ENCODE peak calls at places on chromosome 10, in six cellular contexts. One of them, this sample, is unnamed.

GRCh38 chr10:110408203-110408871 is 89.4 kb upstream of the DUSP5 start:
- DNase-seq in BJ: no peak
- DNase-seq in neural progenitor cell: no peak
- DNase-seq in cardiac fibroblast: peak
- DNase-seq in fibroblast of lung: no peak
- DNase-seq in body of pancreas: no peak
- DNase-seq in this sample: no peak

GRCh38 chr10:91432175-91432574 is 22.0 kb downstream of the HECTD2 start:
- DNase-seq in BJ: no peak
- DNase-seq in neural progenitor cell: no peak
- DNase-seq in cardiac fibroblast: no peak
- DNase-seq in fibroblast of lung: no peak
- DNase-seq in body of pancreas: no peak
- DNase-seq in this sample: no peak

GRCh38 chr10:49053053-49053997 is 62.0 kb downstream of the VSTM4 start:
- DNase-seq in BJ: no peak
- DNase-seq in neural progenitor cell: no peak
- DNase-seq in cardiac fibroblast: no peak
- DNase-seq in fibroblast of lung: no peak
- DNase-seq in body of pancreas: peak
- DNase-seq in this sample: no peak

GRCh38 chr10:122362621-122363020 is 11.9 kb upstream of the PLEKHA1 start:
- DNase-seq in BJ: no peak
- DNase-seq in neural progenitor cell: no peak
- DNase-seq in cardiac fibroblast: no peak
- DNase-seq in fibroblast of lung: no peak
- DNase-seq in body of pancreas: no peak
- DNase-seq in this sample: no peak

GRCh38 chr10:123808873-123809272 is 82.7 kb downstream of the CPXM2 start:
- DNase-seq in BJ: peak
- DNase-seq in neural progenitor cell: no peak
- DNase-seq in cardiac fibroblast: peak
- DNase-seq in fibroblast of lung: no peak
- DNase-seq in body of pancreas: no peak
- DNase-seq in this sample: no peak

GRCh38 chr10:76160758-76161555 is 729.5 kb downstream of the LRMDA start:
- DNase-seq in BJ: no peak
- DNase-seq in neural progenitor cell: no peak
- DNase-seq in cardiac fibroblast: no peak
- DNase-seq in fibroblast of lung: no peak
- DNase-seq in body of pancreas: no peak
- DNase-seq in this sample: no peak

GRCh38 chr10:23442936-23443335 is 4.1 kb downstream of the OTUD1 start:
- DNase-seq in BJ: no peak
- DNase-seq in neural progenitor cell: no peak
- DNase-seq in cardiac fibroblast: peak
- DNase-seq in fibroblast of lung: peak
- DNase-seq in body of pancreas: no peak
- DNase-seq in this sample: peak

GRCh38 chr10:8543361-8544056 is 489.0 kb downstream of the GATA3 start:
- DNase-seq in BJ: no peak
- DNase-seq in neural progenitor cell: no peak
- DNase-seq in cardiac fibroblast: no peak
- DNase-seq in fibroblast of lung: no peak
- DNase-seq in body of pancreas: no peak
- DNase-seq in this sample: no peak

GRCh38 chr10:12697741-12698140 is 303.8 kb downstream of the CCDC3 start:
- DNase-seq in BJ: no peak
- DNase-seq in neural progenitor cell: no peak
- DNase-seq in cardiac fibroblast: peak
- DNase-seq in fibroblast of lung: no peak
- DNase-seq in body of pancreas: peak
- DNase-seq in this sample: no peak

GRCh38 chr10:95447733-95448132 is 113.4 kb downstream of the SORBS1 start:
- DNase-seq in BJ: no peak
- DNase-seq in neural progenitor cell: no peak
- DNase-seq in cardiac fibroblast: peak
- DNase-seq in fibroblast of lung: peak
- DNase-seq in body of pancreas: no peak
- DNase-seq in this sample: no peak

GRCh38 chr10:15262036-15262713 is 93.7 kb upstream of the NMT2 start:
- DNase-seq in BJ: no peak
- DNase-seq in neural progenitor cell: no peak
- DNase-seq in cardiac fibroblast: peak
- DNase-seq in fibroblast of lung: peak
- DNase-seq in body of pancreas: peak
- DNase-seq in this sample: peak

GRCh38 chr10:95214793-95215192 is 20.8 kb downstream of the ACSM6 start:
- DNase-seq in BJ: no peak
- DNase-seq in neural progenitor cell: no peak
- DNase-seq in cardiac fibroblast: no peak
- DNase-seq in fibroblast of lung: no peak
- DNase-seq in body of pancreas: no peak
- DNase-seq in this sample: no peak

GRCh38 chr10:4453276-4453675 is 372.7 kb upstream of the AKR1E2 start:
- DNase-seq in BJ: no peak
- DNase-seq in neural progenitor cell: no peak
- DNase-seq in cardiac fibroblast: no peak
- DNase-seq in fibroblast of lung: no peak
- DNase-seq in body of pancreas: no peak
- DNase-seq in this sample: no peak

GRCh38 chr10:101367569-101368453 is 13.8 kb downstream of the BTRC start:
- DNase-seq in BJ: no peak
- DNase-seq in neural progenitor cell: no peak
- DNase-seq in cardiac fibroblast: peak
- DNase-seq in fibroblast of lung: peak
- DNase-seq in body of pancreas: no peak
- DNase-seq in this sample: peak

GRCh38 chr10:112441520-112441919 is 5.2 kb downstream of the ZDHHC6 start:
- DNase-seq in BJ: no peak
- DNase-seq in neural progenitor cell: no peak
- DNase-seq in cardiac fibroblast: no peak
- DNase-seq in fibroblast of lung: no peak
- DNase-seq in body of pancreas: no peak
- DNase-seq in this sample: no peak

GRCh38 chr10:132536241-132536963 is 1.2 kb upstream of the INPP5A start:
- DNase-seq in BJ: no peak
- DNase-seq in neural progenitor cell: peak
- DNase-seq in cardiac fibroblast: no peak
- DNase-seq in fibroblast of lung: no peak
- DNase-seq in body of pancreas: peak
- DNase-seq in this sample: no peak

GRCh38 chr10:125232841-125233240 is 72.5 kb upstream of the CTBP2 start:
- DNase-seq in BJ: no peak
- DNase-seq in neural progenitor cell: no peak
- DNase-seq in cardiac fibroblast: no peak
- DNase-seq in fibroblast of lung: no peak
- DNase-seq in body of pancreas: no peak
- DNase-seq in this sample: no peak

GRCh38 chr10:125227546-125227945 is 67.2 kb upstream of the CTBP2 start:
- DNase-seq in BJ: no peak
- DNase-seq in neural progenitor cell: no peak
- DNase-seq in cardiac fibroblast: no peak
- DNase-seq in fibroblast of lung: no peak
- DNase-seq in body of pancreas: no peak
- DNase-seq in this sample: no peak

GRCh38 chr10:125231813-125232475 is 71.6 kb upstream of the CTBP2 start:
- DNase-seq in BJ: no peak
- DNase-seq in neural progenitor cell: no peak
- DNase-seq in cardiac fibroblast: no peak
- DNase-seq in fibroblast of lung: no peak
- DNase-seq in body of pancreas: no peak
- DNase-seq in this sample: no peak

GRCh38 chr10:125230251-125230650 is 69.9 kb upstream of the CTBP2 start:
- DNase-seq in BJ: no peak
- DNase-seq in neural progenitor cell: no peak
- DNase-seq in cardiac fibroblast: no peak
- DNase-seq in fibroblast of lung: peak
- DNase-seq in body of pancreas: no peak
- DNase-seq in this sample: no peak

DNA sequence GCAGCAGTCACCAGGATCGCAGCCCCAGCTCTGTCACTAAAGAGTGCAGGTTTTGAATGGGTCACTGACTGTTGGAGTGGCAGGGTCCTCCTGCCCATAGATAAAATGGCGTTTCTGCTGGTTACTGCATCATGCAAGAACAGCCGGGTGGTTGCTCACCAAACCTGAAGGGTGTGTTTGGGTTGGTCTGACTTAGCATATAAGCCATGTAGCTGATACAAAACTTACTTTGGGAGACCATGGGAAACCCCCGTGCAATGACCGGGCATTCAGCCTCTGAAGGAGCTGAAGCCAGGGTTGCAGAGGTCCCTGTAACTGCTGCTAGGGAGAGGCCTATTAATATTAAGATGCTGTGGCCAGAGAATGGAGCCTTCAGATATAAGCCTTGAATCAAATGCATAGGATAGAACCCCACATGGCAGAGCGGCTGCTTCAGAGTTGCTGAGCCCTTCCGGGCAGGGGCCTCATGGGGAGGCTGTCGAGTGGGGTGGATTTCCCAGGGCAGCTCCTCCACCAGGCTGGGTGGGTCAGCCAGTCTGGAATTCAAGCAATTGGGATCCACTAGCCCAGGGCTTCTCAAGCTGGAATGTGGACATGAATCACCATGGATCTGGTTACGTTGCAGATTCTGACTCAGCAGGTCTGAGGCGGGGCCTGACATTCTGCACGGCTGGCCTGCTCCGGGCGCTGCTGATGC is 70.9 kb upstream of the CTBP2 start:
- DNase-seq in BJ: peak
- DNase-seq in neural progenitor cell: no peak
- DNase-seq in cardiac fibroblast: peak
- DNase-seq in fibroblast of lung: peak
- DNase-seq in body of pancreas: no peak
- DNase-seq in this sample: peak
- H3K4me3 ChIP-seq in BJ: no peak
- H3K4me3 ChIP-seq in neural progenitor cell: no peak
- H3K4me3 ChIP-seq in cardiac fibroblast: no peak
- H3K4me3 ChIP-seq in fibroblast of lung: no peak
- H3K4me3 ChIP-seq in body of pancreas: no peak
- H3K4me3 ChIP-seq in this sample: no peak

GRCh38 chr10:78434886-78435285 is 401.2 kb downstream of the RPS24 start:
- DNase-seq in BJ: no peak
- DNase-seq in neural progenitor cell: no peak
- DNase-seq in cardiac fibroblast: no peak
- DNase-seq in fibroblast of lung: no peak
- DNase-seq in body of pancreas: no peak
- DNase-seq in this sample: no peak

GRCh38 chr10:78429994-78430393 is 396.3 kb downstream of the RPS24 start:
- DNase-seq in BJ: no peak
- DNase-seq in neural progenitor cell: no peak
- DNase-seq in cardiac fibroblast: no peak
- DNase-seq in fibroblast of lung: no peak
- DNase-seq in body of pancreas: no peak
- DNase-seq in this sample: no peak

GRCh38 chr10:78433722-78434535 is 400.3 kb downstream of the RPS24 start:
- DNase-seq in BJ: no peak
- DNase-seq in neural progenitor cell: peak
- DNase-seq in cardiac fibroblast: no peak
- DNase-seq in fibroblast of lung: no peak
- DNase-seq in body of pancreas: peak
- DNase-seq in this sample: no peak

GRCh38 chr10:78433063-78433717 is 399.5 kb downstream of the RPS24 start:
- DNase-seq in BJ: no peak
- DNase-seq in neural progenitor cell: peak
- DNase-seq in cardiac fibroblast: no peak
- DNase-seq in fibroblast of lung: no peak
- DNase-seq in body of pancreas: no peak
- DNase-seq in this sample: no peak

DNA sequence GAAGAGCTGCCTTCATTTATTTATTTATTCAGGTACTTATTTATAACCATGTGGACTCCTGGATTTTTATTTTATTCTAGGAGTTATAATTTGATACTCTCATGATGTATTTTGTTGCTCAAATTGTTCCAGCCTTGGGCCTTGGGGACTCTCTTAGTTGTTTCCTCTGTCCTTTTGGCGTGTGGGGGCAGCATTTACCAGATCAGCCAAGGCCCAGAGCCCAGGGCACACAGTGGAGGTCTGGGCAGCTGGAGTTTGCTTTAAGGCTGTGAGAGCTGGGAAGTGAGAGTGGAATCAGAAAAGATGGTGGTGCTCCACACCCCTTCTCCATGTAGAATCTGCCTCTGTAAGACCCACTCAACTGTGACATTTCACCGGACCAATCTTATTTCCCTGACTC is 398.9 kb downstream of the RPS24 start:
- DNase-seq in BJ: no peak
- DNase-seq in neural progenitor cell: peak
- DNase-seq in cardiac fibroblast: peak
- DNase-seq in fibroblast of lung: peak
- DNase-seq in body of pancreas: no peak
- DNase-seq in this sample: no peak
- TF ChIP-seq CTCF in BJ: peak
- TF ChIP-seq CTCF in neural progenitor cell: no peak
- TF ChIP-seq CTCF in cardiac fibroblast: no peak
- TF ChIP-seq CTCF in fibroblast of lung: no peak
- TF ChIP-seq CTCF in body of pancreas: no peak
- TF ChIP-seq CTCF in this sample: peak

DNA sequence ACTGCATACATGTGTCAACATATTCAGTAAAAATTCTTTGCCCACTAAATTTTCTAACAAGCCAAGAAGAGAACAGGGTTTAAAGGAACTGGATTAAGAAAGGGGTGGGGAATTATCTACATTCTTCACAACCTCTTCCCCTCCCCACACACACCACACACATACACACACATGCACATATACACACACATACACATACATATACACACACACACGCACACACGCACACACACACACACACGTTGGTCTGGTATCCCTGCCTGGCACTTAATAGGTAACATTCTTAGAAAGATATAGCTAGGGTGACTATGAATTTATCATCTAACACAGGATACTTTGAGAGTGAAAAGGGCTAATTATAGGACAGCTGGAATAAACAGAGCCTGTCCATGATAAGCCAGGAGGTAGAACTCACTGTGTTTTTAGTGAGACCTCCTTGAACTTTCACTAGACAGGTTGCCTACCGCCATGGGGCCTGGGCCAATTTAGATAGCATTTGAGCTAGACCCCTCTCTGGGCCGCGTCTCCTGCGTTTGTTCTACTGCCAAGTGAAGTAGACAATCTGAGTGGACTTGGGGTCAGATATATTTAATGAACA is 33.1 kb upstream of the EPC1 start:
- DNase-seq in BJ: no peak
- DNase-seq in neural progenitor cell: peak
- DNase-seq in cardiac fibroblast: no peak
- DNase-seq in fibroblast of lung: no peak
- DNase-seq in body of pancreas: no peak
- DNase-seq in this sample: no peak
- H3K4me3 ChIP-seq in BJ: no peak
- H3K4me3 ChIP-seq in neural progenitor cell: peak
- H3K4me3 ChIP-seq in cardiac fibroblast: no peak
- H3K4me3 ChIP-seq in fibroblast of lung: no peak
- H3K4me3 ChIP-seq in body of pancreas: no peak
- H3K4me3 ChIP-seq in this sample: no peak

DNA sequence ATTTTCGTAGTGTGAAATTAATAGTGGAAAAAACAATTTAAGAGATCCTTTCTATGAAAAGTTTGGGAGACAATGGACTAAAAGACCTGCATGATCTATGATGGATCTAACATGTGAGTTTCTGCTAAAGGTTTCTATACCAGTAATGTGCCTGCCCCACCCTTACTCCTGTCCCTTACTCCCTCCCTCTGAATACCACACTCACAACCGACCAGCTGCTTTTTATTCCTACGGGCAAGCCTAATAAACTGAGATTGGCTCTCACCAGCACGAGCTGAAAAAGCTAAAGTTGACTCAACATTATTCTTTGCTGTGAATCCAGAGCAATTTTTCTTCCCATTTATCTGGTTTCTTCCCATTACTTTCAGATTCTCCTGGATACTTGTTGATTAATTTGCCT is 17.8 kb upstream of the REEP3 start:
- DNase-seq in BJ: no peak
- DNase-seq in neural progenitor cell: no peak
- DNase-seq in cardiac fibroblast: no peak
- DNase-seq in fibroblast of lung: no peak
- DNase-seq in body of pancreas: no peak
- DNase-seq in this sample: no peak
- TF ChIP-seq CTCF in BJ: no peak
- TF ChIP-seq CTCF in neural progenitor cell: no peak
- TF ChIP-seq CTCF in cardiac fibroblast: no peak
- TF ChIP-seq CTCF in fibroblast of lung: no peak
- TF ChIP-seq CTCF in body of pancreas: no peak
- TF ChIP-seq CTCF in this sample: no peak

This sample was measured in astrocyte of the cerebellum.